ENCODE peak calls at places on chromosomes 11 and 22, in six cellular contexts. One of them, this sample, is unnamed.

GRCh38 chr11:81993755-81994154 is 739.9 kb downstream of the FAM181B start:
- DNase-seq in SK-N-SH: no peak
- DNase-seq in HepG2: no peak
- DNase-seq in H1: no peak
- DNase-seq in K562: no peak
- DNase-seq in GM12878: no peak
- DNase-seq in this sample: no peak

GRCh38 chr11:63274776-63275175 is 31.4 kb upstream of the SLC22A25 start:
- DNase-seq in SK-N-SH: no peak
- DNase-seq in HepG2: peak; percentile 60
- DNase-seq in H1: no peak
- DNase-seq in K562: peak; percentile 10
- DNase-seq in GM12878: no peak
- DNase-seq in this sample: no peak

GRCh38 chr22:31748490-31748889 is 1.4 kb downstream of the PRR14L start:
- DNase-seq in SK-N-SH: no peak
- DNase-seq in HepG2: no peak
- DNase-seq in H1: no peak
- DNase-seq in K562: peak; percentile 7
- DNase-seq in GM12878: no peak
- DNase-seq in this sample: no peak

GRCh38 chr11:73795925-73796632 is 8.4 kb downstream of the MRPL48 start:
- DNase-seq in SK-N-SH: peak; percentile 45
- DNase-seq in HepG2: no peak
- DNase-seq in H1: no peak
- DNase-seq in K562: no peak
- DNase-seq in GM12878: no peak
- DNase-seq in this sample: no peak

GRCh38 chr11:129643031-129643721 is 172.5 kb upstream of the TMEM45B start:
- DNase-seq in SK-N-SH: no peak
- DNase-seq in HepG2: no peak
- DNase-seq in H1: no peak
- DNase-seq in K562: no peak
- DNase-seq in GM12878: no peak
- DNase-seq in this sample: no peak

GRCh38 chr11:64385953-64386704 is 27.2 kb downstream of the RPS6KA4 start:
- DNase-seq in SK-N-SH: no peak
- DNase-seq in HepG2: peak; percentile 33
- DNase-seq in H1: no peak
- DNase-seq in K562: no peak
- DNase-seq in GM12878: no peak
- DNase-seq in this sample: peak; percentile 91

GRCh38 chr11:45560153-45560934 is 105.1 kb downstream of the CHST1 start:
- DNase-seq in SK-N-SH: peak; percentile 71
- DNase-seq in HepG2: no peak
- DNase-seq in H1: no peak
- DNase-seq in K562: no peak
- DNase-seq in GM12878: no peak
- DNase-seq in this sample: no peak

GRCh38 chr11:64352099-64353005 is 6.6 kb upstream of the RPS6KA4 start:
- DNase-seq in SK-N-SH: no peak
- DNase-seq in HepG2: no peak
- DNase-seq in H1: no peak
- DNase-seq in K562: no peak
- DNase-seq in GM12878: no peak
- DNase-seq in this sample: no peak

GRCh38 chr11:128692750-128693578 is 908 bp upstream of the FLI1 start:
- DNase-seq in SK-N-SH: peak; percentile 63
- DNase-seq in HepG2: no peak
- DNase-seq in H1: no peak
- DNase-seq in K562: no peak
- DNase-seq in GM12878: no peak
- DNase-seq in this sample: no peak

GRCh38 chr11:64152841-64153691 is 12.8 kb downstream of the MACROD1 start:
- DNase-seq in SK-N-SH: peak; percentile 95
- DNase-seq in HepG2: peak; percentile 15
- DNase-seq in H1: no peak
- DNase-seq in K562: peak; percentile 94
- DNase-seq in GM12878: no peak
- DNase-seq in this sample: peak; percentile 47

GRCh38 chr11:20099527-20099926 is 60.7 kb downstream of the DBX1 start:
- DNase-seq in SK-N-SH: no peak
- DNase-seq in HepG2: no peak
- DNase-seq in H1: no peak
- DNase-seq in K562: no peak
- DNase-seq in GM12878: no peak
- DNase-seq in this sample: no peak

GRCh38 chr11:31790649-31791048 is 20.5 kb downstream of the PAX6 start:
- DNase-seq in SK-N-SH: no peak
- DNase-seq in HepG2: no peak
- DNase-seq in H1: no peak
- DNase-seq in K562: no peak
- DNase-seq in GM12878: no peak
- DNase-seq in this sample: no peak

GRCh38 chr11:70073881-70074371 is 4.2 kb upstream of the ANO1 start:
- DNase-seq in SK-N-SH: no peak
- DNase-seq in HepG2: no peak
- DNase-seq in H1: no peak
- DNase-seq in K562: no peak
- DNase-seq in GM12878: no peak
- DNase-seq in this sample: no peak

GRCh38 chr22:38786631-38787030 is 7.3 kb downstream of the DNAL4 start:
- DNase-seq in SK-N-SH: no peak
- DNase-seq in HepG2: no peak
- DNase-seq in H1: no peak
- DNase-seq in K562: no peak
- DNase-seq in GM12878: no peak
- DNase-seq in this sample: no peak

GRCh38 chr11:64051297-64051696 is 15.6 kb downstream of the FLRT1 start:
- DNase-seq in SK-N-SH: no peak
- DNase-seq in HepG2: no peak
- DNase-seq in H1: no peak
- DNase-seq in K562: no peak
- DNase-seq in GM12878: no peak
- DNase-seq in this sample: no peak

GRCh38 chr22:44202261-44202789 is 21.6 kb downstream of the PARVG start:
- DNase-seq in SK-N-SH: no peak
- DNase-seq in HepG2: no peak
- DNase-seq in H1: no peak
- DNase-seq in K562: no peak
- DNase-seq in GM12878: no peak
- DNase-seq in this sample: no peak

GRCh38 chr11:2533642-2534115 is 88.9 kb downstream of the KCNQ1 start:
- DNase-seq in SK-N-SH: no peak
- DNase-seq in HepG2: peak; percentile 85
- DNase-seq in H1: peak; percentile 77
- DNase-seq in K562: peak; percentile 88
- DNase-seq in GM12878: no peak
- DNase-seq in this sample: peak; percentile 61

GRCh38 chr22:37467556-37467955 is 18.6 kb downstream of the MFNG start:
- DNase-seq in SK-N-SH: no peak
- DNase-seq in HepG2: no peak
- DNase-seq in H1: no peak
- DNase-seq in K562: no peak
- DNase-seq in GM12878: no peak
- DNase-seq in this sample: no peak

GRCh38 chr22:37462983-37463382 is 23.2 kb downstream of the MFNG start:
- DNase-seq in SK-N-SH: no peak
- DNase-seq in HepG2: peak; percentile 28
- DNase-seq in H1: no peak
- DNase-seq in K562: peak; percentile 37
- DNase-seq in GM12878: no peak
- DNase-seq in this sample: no peak

GRCh38 chr22:37462426-37462825 is 23.8 kb downstream of the MFNG start:
- DNase-seq in SK-N-SH: peak; percentile 69
- DNase-seq in HepG2: no peak
- DNase-seq in H1: no peak
- DNase-seq in K562: no peak
- DNase-seq in GM12878: no peak
- DNase-seq in this sample: no peak

GRCh38 chr22:37465721-37466120 is 20.5 kb downstream of the MFNG start:
- DNase-seq in SK-N-SH: no peak
- DNase-seq in HepG2: no peak
- DNase-seq in H1: no peak
- DNase-seq in K562: no peak
- DNase-seq in GM12878: no peak
- DNase-seq in this sample: no peak

GRCh38 chr22:37464181-37464580 is 22.0 kb downstream of the MFNG start:
- DNase-seq in SK-N-SH: peak; percentile 86
- DNase-seq in HepG2: no peak
- DNase-seq in H1: no peak
- DNase-seq in K562: no peak
- DNase-seq in GM12878: peak; percentile 19
- DNase-seq in this sample: no peak
- TF ChIP-seq GABPA in SK-N-SH: no peak
- TF ChIP-seq GABPA in HepG2: no peak
- TF ChIP-seq GABPA in H1: no peak
- TF ChIP-seq GABPA in K562: no peak
- TF ChIP-seq GABPA in GM12878: no peak
- TF ChIP-seq GABPA in this sample: no peak

DNA sequence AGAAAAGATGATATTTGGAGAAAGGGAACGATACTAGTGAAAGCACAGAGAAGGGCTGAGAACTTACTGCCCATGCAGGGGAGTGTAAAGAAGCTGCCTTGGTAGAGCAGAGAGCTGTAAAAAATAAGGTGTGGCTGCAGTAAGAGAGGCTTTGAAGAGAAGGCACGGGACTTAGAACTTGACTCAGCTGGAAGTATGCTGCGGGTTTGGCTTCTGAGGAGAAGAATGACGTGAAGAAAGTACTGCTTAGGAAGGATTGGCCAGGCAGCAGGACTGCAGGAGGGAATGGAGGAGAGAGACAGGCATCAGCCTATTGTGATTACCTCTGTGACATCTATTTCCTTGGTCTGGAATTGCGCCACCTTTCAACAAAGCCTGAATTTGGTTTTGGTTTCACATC is 22.4 kb downstream of the PRRG4 start:
- DNase-seq in SK-N-SH: no peak
- DNase-seq in HepG2: no peak
- DNase-seq in H1: no peak
- DNase-seq in K562: no peak
- DNase-seq in GM12878: no peak
- DNase-seq in this sample: no peak
- TF ChIP-seq GABPA in SK-N-SH: no peak
- TF ChIP-seq GABPA in HepG2: no peak
- TF ChIP-seq GABPA in H1: no peak
- TF ChIP-seq GABPA in K562: no peak
- TF ChIP-seq GABPA in GM12878: no peak
- TF ChIP-seq GABPA in this sample: no peak

DNA sequence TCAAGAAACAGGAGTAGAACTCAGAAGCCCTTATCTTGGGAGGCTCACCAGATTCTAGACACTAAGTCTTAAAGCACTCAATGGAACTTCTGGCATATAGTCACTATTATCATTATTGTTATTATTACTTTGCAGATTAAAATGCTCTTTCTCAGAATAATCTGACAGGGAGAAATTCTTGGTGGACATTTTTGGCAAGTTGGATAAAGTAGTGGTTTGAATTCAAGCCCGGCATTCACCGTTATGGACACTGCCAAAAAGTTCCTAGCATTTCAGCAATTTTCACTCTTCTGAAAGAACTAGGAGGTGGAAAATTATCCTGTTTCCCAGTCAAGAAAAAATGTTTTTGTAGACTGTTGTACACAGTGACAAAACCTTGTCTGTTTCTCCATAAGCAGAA is 179.6 kb upstream of the ISX start:
- DNase-seq in SK-N-SH: no peak
- DNase-seq in HepG2: no peak
- DNase-seq in H1: no peak
- DNase-seq in K562: no peak
- DNase-seq in GM12878: no peak
- DNase-seq in this sample: no peak
- TF ChIP-seq GABPA in SK-N-SH: no peak
- TF ChIP-seq GABPA in HepG2: no peak
- TF ChIP-seq GABPA in H1: no peak
- TF ChIP-seq GABPA in K562: no peak
- TF ChIP-seq GABPA in GM12878: no peak
- TF ChIP-seq GABPA in this sample: no peak

GRCh38 chr11:114150671-114151070 is 91.2 kb downstream of the ZBTB16 start:
- DNase-seq in SK-N-SH: no peak
- DNase-seq in HepG2: no peak
- DNase-seq in H1: no peak
- DNase-seq in K562: peak; percentile 26
- DNase-seq in GM12878: no peak
- DNase-seq in this sample: no peak
- TF ChIP-seq GABPA in SK-N-SH: no peak
- TF ChIP-seq GABPA in HepG2: no peak
- TF ChIP-seq GABPA in H1: no peak
- TF ChIP-seq GABPA in K562: no peak
- TF ChIP-seq GABPA in GM12878: no peak
- TF ChIP-seq GABPA in this sample: no peak

GRCh38 chr11:120271672-120272071 is 31.7 kb downstream of the POU2F3 start:
- DNase-seq in SK-N-SH: no peak
- DNase-seq in HepG2: no peak
- DNase-seq in H1: no peak
- DNase-seq in K562: no peak
- DNase-seq in GM12878: no peak
- DNase-seq in this sample: no peak

GRCh38 chr11:120270386-120270785 is 30.4 kb downstream of the POU2F3 start:
- DNase-seq in SK-N-SH: no peak
- DNase-seq in HepG2: no peak
- DNase-seq in H1: no peak
- DNase-seq in K562: no peak
- DNase-seq in GM12878: no peak
- DNase-seq in this sample: no peak

GRCh38 chr11:120268686-120269085 is 28.7 kb downstream of the POU2F3 start:
- DNase-seq in SK-N-SH: no peak
- DNase-seq in HepG2: no peak
- DNase-seq in H1: no peak
- DNase-seq in K562: no peak
- DNase-seq in GM12878: no peak
- DNase-seq in this sample: no peak

GRCh38 chr11:120273432-120273831 is 33.5 kb downstream of the POU2F3 start:
- DNase-seq in SK-N-SH: no peak
- DNase-seq in HepG2: no peak
- DNase-seq in H1: no peak
- DNase-seq in K562: no peak
- DNase-seq in GM12878: no peak
- DNase-seq in this sample: no peak

GRCh38 chr11:120272303-120272702 is 32.4 kb downstream of the POU2F3 start:
- DNase-seq in SK-N-SH: no peak
- DNase-seq in HepG2: no peak
- DNase-seq in H1: no peak
- DNase-seq in K562: no peak
- DNase-seq in GM12878: no peak
- DNase-seq in this sample: no peak
- TF ChIP-seq GABPA in SK-N-SH: no peak
- TF ChIP-seq GABPA in HepG2: no peak
- TF ChIP-seq GABPA in H1: no peak
- TF ChIP-seq GABPA in K562: no peak
- TF ChIP-seq GABPA in GM12878: no peak
- TF ChIP-seq GABPA in this sample: no peak

GRCh38 chr11:71127806-71128205 is 124.6 kb downstream of the SHANK2 start:
- DNase-seq in SK-N-SH: no peak
- DNase-seq in HepG2: no peak
- DNase-seq in H1: no peak
- DNase-seq in K562: no peak
- DNase-seq in GM12878: no peak
- DNase-seq in this sample: no peak
- TF ChIP-seq GABPA in SK-N-SH: no peak
- TF ChIP-seq GABPA in HepG2: no peak
- TF ChIP-seq GABPA in H1: no peak
- TF ChIP-seq GABPA in K562: no peak
- TF ChIP-seq GABPA in GM12878: no peak
- TF ChIP-seq GABPA in this sample: no peak

GRCh38 chr11:111634981-111635705 is 32.9 kb downstream of the SIK2 start:
- DNase-seq in SK-N-SH: no peak
- DNase-seq in HepG2: no peak
- DNase-seq in H1: no peak
- DNase-seq in K562: no peak
- DNase-seq in GM12878: no peak
- DNase-seq in this sample: no peak
- TF ChIP-seq GABPA in SK-N-SH: no peak
- TF ChIP-seq GABPA in HepG2: no peak
- TF ChIP-seq GABPA in H1: no peak
- TF ChIP-seq GABPA in K562: no peak
- TF ChIP-seq GABPA in GM12878: no peak
- TF ChIP-seq GABPA in this sample: no peak

This sample was measured in HL-60.